ENCODE peak calls at places on chromosomes 4 and X, in seven cellular contexts. One of them, this sample, is unnamed.

GRCh38 chr4:4344915-4345527 is 41.9 kb upstream of the NSG1 start:
- DNase-seq in A549: no peak
- DNase-seq in HepG2: no peak
- DNase-seq in SK-N-SH: no peak
- DNase-seq in IMR-90: no peak
- DNase-seq in WTC11: no peak
- DNase-seq in H1: no peak
- DNase-seq in this sample: peak

GRCh38 chr4:157447195-157447594 is 226.7 kb downstream of the GRIA2 start:
- DNase-seq in A549: no peak
- DNase-seq in HepG2: no peak
- DNase-seq in SK-N-SH: no peak
- DNase-seq in IMR-90: no peak
- DNase-seq in WTC11: no peak
- DNase-seq in H1: no peak
- DNase-seq in this sample: no peak

GRCh38 chr4:38872620-38873019 is 5.0 kb downstream of the FAM114A1 start:
- DNase-seq in A549: no peak
- DNase-seq in HepG2: peak
- DNase-seq in SK-N-SH: no peak
- DNase-seq in IMR-90: peak
- DNase-seq in WTC11: no peak
- DNase-seq in H1: no peak
- DNase-seq in this sample: no peak

GRCh38 chrX:63930140-63930539 is 145.1 kb upstream of the ARHGEF9 start:
- DNase-seq in A549: no peak
- DNase-seq in HepG2: no peak
- DNase-seq in SK-N-SH: peak
- DNase-seq in IMR-90: no peak
- DNase-seq in WTC11: peak
- DNase-seq in H1: no peak
- DNase-seq in this sample: no peak

GRCh38 chr4:113436360-113436759 is 325.2 kb downstream of the CAMK2D start:
- DNase-seq in A549: no peak
- DNase-seq in HepG2: no peak
- DNase-seq in SK-N-SH: no peak
- DNase-seq in IMR-90: peak
- DNase-seq in WTC11: no peak
- DNase-seq in H1: no peak
- DNase-seq in this sample: no peak

GRCh38 chr4:2537011-2537830 is 774 bp downstream of the FAM193A start:
- DNase-seq in A549: no peak
- DNase-seq in HepG2: peak
- DNase-seq in SK-N-SH: peak
- DNase-seq in IMR-90: peak
- DNase-seq in WTC11: peak
- DNase-seq in H1: peak
- DNase-seq in this sample: no peak

GRCh38 chr4:53039741-53040458 is 177.8 kb downstream of the RASL11B start:
- DNase-seq in A549: no peak
- DNase-seq in HepG2: no peak
- DNase-seq in SK-N-SH: no peak
- DNase-seq in IMR-90: peak
- DNase-seq in WTC11: no peak
- DNase-seq in H1: no peak
- DNase-seq in this sample: no peak

GRCh38 chr4:149795256-149795655 is 20.4 kb downstream of the IQCM start:
- DNase-seq in A549: no peak
- DNase-seq in HepG2: peak
- DNase-seq in SK-N-SH: no peak
- DNase-seq in IMR-90: no peak
- DNase-seq in WTC11: no peak
- DNase-seq in H1: no peak
- DNase-seq in this sample: no peak

GRCh38 chr4:168797176-168797575 is 212.9 kb downstream of the CBR4 start:
- DNase-seq in A549: no peak
- DNase-seq in HepG2: peak
- DNase-seq in SK-N-SH: no peak
- DNase-seq in IMR-90: peak
- DNase-seq in WTC11: no peak
- DNase-seq in H1: no peak
- DNase-seq in this sample: no peak

GRCh38 chrX:14344172-14344940 is 185.0 kb upstream of the GLRA2 start:
- DNase-seq in A549: no peak
- DNase-seq in HepG2: no peak
- DNase-seq in SK-N-SH: no peak
- DNase-seq in IMR-90: no peak
- DNase-seq in WTC11: no peak
- DNase-seq in H1: no peak
- DNase-seq in this sample: no peak

GRCh38 chr4:73620115-73620792 is at the start of gene RASSF6:
- DNase-seq in A549: no peak
- DNase-seq in HepG2: no peak
- DNase-seq in SK-N-SH: no peak
- DNase-seq in IMR-90: no peak
- DNase-seq in WTC11: peak
- DNase-seq in H1: peak
- DNase-seq in this sample: no peak

GRCh38 chrX:28552322-28552721 is 34.9 kb upstream of the IL1RAPL1 start:
- DNase-seq in A549: no peak
- DNase-seq in HepG2: no peak
- DNase-seq in SK-N-SH: no peak
- DNase-seq in IMR-90: peak
- DNase-seq in WTC11: no peak
- DNase-seq in H1: no peak
- DNase-seq in this sample: no peak

GRCh38 chr4:71187399-71188196 is 151.2 kb upstream of the SLC4A4 start:
- DNase-seq in A549: peak
- DNase-seq in HepG2: no peak
- DNase-seq in SK-N-SH: no peak
- DNase-seq in IMR-90: peak
- DNase-seq in WTC11: peak
- DNase-seq in H1: peak
- DNase-seq in this sample: no peak

GRCh38 chr4:118973295-118973694 is 84.6 kb downstream of the SYNPO2 start:
- DNase-seq in A549: no peak
- DNase-seq in HepG2: no peak
- DNase-seq in SK-N-SH: no peak
- DNase-seq in IMR-90: no peak
- DNase-seq in WTC11: no peak
- DNase-seq in H1: no peak
- DNase-seq in this sample: no peak

GRCh38 chrX:29947225-29947624 is 268.1 kb upstream of the MAGEB2 start:
- DNase-seq in A549: no peak
- DNase-seq in HepG2: no peak
- DNase-seq in SK-N-SH: no peak
- DNase-seq in IMR-90: no peak
- DNase-seq in WTC11: no peak
- DNase-seq in H1: no peak
- DNase-seq in this sample: no peak

GRCh38 chrX:16658284-16658683 is 8.3 kb downstream of the S100G start:
- DNase-seq in A549: no peak
- DNase-seq in HepG2: no peak
- DNase-seq in SK-N-SH: no peak
- DNase-seq in IMR-90: peak
- DNase-seq in WTC11: no peak
- DNase-seq in H1: no peak
- DNase-seq in this sample: no peak

GRCh38 chrX:17412692-17413091 is 37.7 kb downstream of the NHS start:
- DNase-seq in A549: peak
- DNase-seq in HepG2: no peak
- DNase-seq in SK-N-SH: peak
- DNase-seq in IMR-90: peak
- DNase-seq in WTC11: no peak
- DNase-seq in H1: no peak
- DNase-seq in this sample: no peak

GRCh38 chrX:44343412-44343942 is at the start of gene EFHC2:
- DNase-seq in A549: peak
- DNase-seq in HepG2: no peak
- DNase-seq in SK-N-SH: peak
- DNase-seq in IMR-90: no peak
- DNase-seq in WTC11: peak
- DNase-seq in H1: peak
- DNase-seq in this sample: no peak

GRCh38 chrX:123797543-123798447 is 62.1 kb upstream of the XIAP start:
- DNase-seq in A549: no peak
- DNase-seq in HepG2: peak
- DNase-seq in SK-N-SH: no peak
- DNase-seq in IMR-90: no peak
- DNase-seq in WTC11: no peak
- DNase-seq in H1: no peak
- DNase-seq in this sample: no peak

GRCh38 chr4:169159614-169160013 is 111.1 kb downstream of the SH3RF1 start:
- DNase-seq in A549: no peak
- DNase-seq in HepG2: no peak
- DNase-seq in SK-N-SH: no peak
- DNase-seq in IMR-90: peak
- DNase-seq in WTC11: no peak
- DNase-seq in H1: no peak
- DNase-seq in this sample: no peak

GRCh38 chrX:2418000-2418399 is 82.8 kb downstream of the DHRSX start:
- DNase-seq in A549: no peak
- DNase-seq in HepG2: no peak
- DNase-seq in SK-N-SH: no peak
- DNase-seq in IMR-90: no peak
- DNase-seq in WTC11: no peak
- DNase-seq in H1: no peak
- DNase-seq in this sample: no peak

GRCh38 chr4:22997358-22998224 is 304.9 kb downstream of the GBA3 start:
- DNase-seq in A549: no peak
- DNase-seq in HepG2: no peak
- DNase-seq in SK-N-SH: no peak
- DNase-seq in IMR-90: no peak
- DNase-seq in WTC11: no peak
- DNase-seq in H1: no peak
- DNase-seq in this sample: no peak

GRCh38 chrX:23727206-23727605 is 15.9 kb downstream of the ACOT9 start:
- DNase-seq in A549: no peak
- DNase-seq in HepG2: no peak
- DNase-seq in SK-N-SH: no peak
- DNase-seq in IMR-90: no peak
- DNase-seq in WTC11: no peak
- DNase-seq in H1: no peak
- DNase-seq in this sample: no peak
- TF ChIP-seq USF2 in A549: no peak
- TF ChIP-seq USF2 in HepG2: no peak
- TF ChIP-seq USF2 in SK-N-SH: no peak
- TF ChIP-seq USF2 in IMR-90: no peak
- TF ChIP-seq USF2 in WTC11: no peak
- TF ChIP-seq USF2 in H1: no peak
- TF ChIP-seq USF2 in this sample: no peak

DNA sequence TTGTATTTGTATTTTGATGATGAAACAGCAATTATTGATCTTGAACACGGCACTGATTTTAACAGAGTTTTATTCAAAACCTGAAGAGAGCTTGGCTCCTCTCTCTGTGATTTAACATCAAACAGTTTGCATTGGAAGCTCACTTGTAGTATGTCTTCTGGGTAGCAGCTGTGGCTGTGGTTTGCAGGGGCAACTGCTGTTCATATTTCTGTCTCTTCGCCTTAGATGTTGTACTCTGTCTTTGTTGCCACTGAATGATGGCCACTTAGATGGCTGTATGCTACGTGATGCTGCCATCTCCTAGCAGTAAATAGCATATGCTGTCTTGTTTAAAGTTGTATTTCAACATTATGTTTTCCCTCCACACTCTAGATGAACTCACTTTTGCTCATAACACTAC is 1743.1 kb upstream of the TENM3 start:
- DNase-seq in A549: no peak
- DNase-seq in HepG2: no peak
- DNase-seq in SK-N-SH: no peak
- DNase-seq in IMR-90: no peak
- DNase-seq in WTC11: no peak
- DNase-seq in H1: no peak
- DNase-seq in this sample: no peak
- TF ChIP-seq USF2 in A549: no peak
- TF ChIP-seq USF2 in HepG2: no peak
- TF ChIP-seq USF2 in SK-N-SH: no peak
- TF ChIP-seq USF2 in IMR-90: no peak
- TF ChIP-seq USF2 in WTC11: no peak
- TF ChIP-seq USF2 in H1: no peak
- TF ChIP-seq USF2 in this sample: no peak

DNA sequence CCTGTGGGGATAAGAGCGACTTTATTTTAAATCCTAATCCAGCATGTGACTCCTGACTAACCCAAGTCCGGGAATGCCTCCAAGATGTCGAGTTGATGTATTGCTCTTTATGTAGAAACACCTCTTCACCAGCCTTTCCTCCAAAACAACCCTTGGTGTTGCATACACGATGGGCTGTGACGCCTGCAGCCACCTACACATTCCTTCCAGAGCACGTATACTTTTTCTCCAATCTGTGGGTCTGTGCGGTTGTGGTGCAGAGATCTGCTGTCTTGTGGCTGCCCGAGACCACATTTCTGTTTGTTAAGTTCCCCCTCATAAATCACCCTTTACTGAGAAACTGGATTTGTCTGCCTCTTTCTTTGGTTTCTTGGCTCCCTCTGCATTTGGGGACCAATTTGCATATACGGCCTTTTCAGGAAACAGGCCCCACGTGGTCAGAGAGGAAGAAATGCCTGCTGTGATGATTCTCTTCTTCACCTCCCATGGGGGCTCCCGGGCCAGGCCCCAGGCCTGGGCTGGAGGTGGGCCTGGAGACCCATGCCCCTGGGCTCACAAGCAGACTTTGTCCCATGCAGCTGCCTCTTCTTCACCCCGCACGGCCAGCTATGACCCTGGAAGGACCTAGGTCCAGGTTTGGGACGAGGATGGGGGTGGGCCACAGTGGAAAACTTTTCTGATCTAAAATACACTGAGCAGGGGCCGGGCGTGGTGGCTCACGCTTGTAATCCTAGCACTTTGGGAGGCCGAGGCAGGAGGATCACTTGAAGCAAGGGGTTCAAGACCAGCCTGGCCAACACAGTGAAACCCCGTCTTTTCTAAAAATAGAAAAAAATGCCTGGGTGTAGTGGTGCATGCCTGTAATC is 21.4 kb upstream of the AFAP1 start:
- DNase-seq in A549: no peak
- DNase-seq in HepG2: no peak
- DNase-seq in SK-N-SH: peak
- DNase-seq in IMR-90: peak
- DNase-seq in WTC11: no peak
- DNase-seq in H1: no peak
- DNase-seq in this sample: peak
- TF ChIP-seq USF2 in A549: peak
- TF ChIP-seq USF2 in HepG2: no peak
- TF ChIP-seq USF2 in SK-N-SH: no peak
- TF ChIP-seq USF2 in IMR-90: peak
- TF ChIP-seq USF2 in WTC11: peak
- TF ChIP-seq USF2 in H1: no peak
- TF ChIP-seq USF2 in this sample: no peak

DNA sequence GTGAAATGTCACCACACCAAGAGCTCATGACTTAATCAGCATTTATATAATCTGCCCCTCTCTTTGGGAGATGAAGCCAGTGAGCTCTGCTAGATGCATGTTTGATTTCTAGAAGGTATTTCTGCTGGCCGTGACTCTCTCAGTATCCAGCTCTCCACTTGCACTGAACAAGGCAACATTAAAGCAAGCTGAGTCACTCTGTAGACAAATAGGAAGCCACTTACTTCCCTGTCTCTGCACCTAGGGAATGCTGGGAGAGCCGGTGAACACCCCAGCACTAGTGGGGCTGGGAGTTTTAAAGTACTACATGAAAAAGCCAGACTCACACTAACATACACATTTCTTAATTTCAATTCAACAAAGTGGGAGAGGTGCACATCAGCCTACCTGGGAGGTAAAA is 79.2 kb downstream of the MID1IP1 start:
- DNase-seq in A549: peak
- DNase-seq in HepG2: peak
- DNase-seq in SK-N-SH: no peak
- DNase-seq in IMR-90: peak
- DNase-seq in WTC11: no peak
- DNase-seq in H1: no peak
- DNase-seq in this sample: no peak
- TF ChIP-seq USF2 in A549: no peak
- TF ChIP-seq USF2 in HepG2: no peak
- TF ChIP-seq USF2 in SK-N-SH: no peak
- TF ChIP-seq USF2 in IMR-90: no peak
- TF ChIP-seq USF2 in WTC11: no peak
- TF ChIP-seq USF2 in H1: no peak
- TF ChIP-seq USF2 in this sample: no peak

This sample was measured in GM12878.